ENCODE peak calls at places on chromosomes 12 and 14, in five cellular contexts. One of them, this sample, is unnamed.

GRCh38 chr14:89667983-89668382 is 250.9 kb upstream of the FOXN3 start:
- DNase-seq in T1000: no peak
- DNase-seq in MG63: no peak
- DNase-seq in A549: no peak
- DNase-seq in 8988T: no peak
- DNase-seq in this sample: no peak

GRCh38 chr12:190881-191280 is 23.1 kb downstream of the SLC6A12 start:
- DNase-seq in T1000: no peak
- DNase-seq in MG63: no peak
- DNase-seq in A549: no peak
- DNase-seq in 8988T: no peak
- DNase-seq in this sample: no peak

GRCh38 chr12:18864900-18865561 is 127.1 kb downstream of the CAPZA3 start:
- DNase-seq in T1000: peak
- DNase-seq in MG63: peak
- DNase-seq in A549: no peak
- DNase-seq in 8988T: no peak
- DNase-seq in this sample: no peak

GRCh38 chr12:132285991-132286681 is 43.3 kb downstream of the GALNT9 start:
- DNase-seq in T1000: no peak
- DNase-seq in MG63: peak
- DNase-seq in A549: peak
- DNase-seq in 8988T: no peak
- DNase-seq in this sample: no peak

GRCh38 chr14:100342195-100342594 is 19.1 kb downstream of the SLC25A47 start:
- DNase-seq in T1000: no peak
- DNase-seq in MG63: no peak
- DNase-seq in A549: no peak
- DNase-seq in 8988T: no peak
- DNase-seq in this sample: no peak

GRCh38 chr12:103725398-103725797 is 115.6 kb downstream of the NT5DC3 start:
- DNase-seq in T1000: no peak
- DNase-seq in MG63: no peak
- DNase-seq in A549: no peak
- DNase-seq in 8988T: no peak
- DNase-seq in this sample: no peak

GRCh38 chr14:42222924-42223471 is 616.3 kb downstream of the LRFN5 start:
- DNase-seq in T1000: peak
- DNase-seq in MG63: peak
- DNase-seq in A549: peak
- DNase-seq in 8988T: no peak
- DNase-seq in this sample: no peak

GRCh38 chr14:52960627-52961026 is 9.8 kb upstream of the FERMT2 start:
- DNase-seq in T1000: no peak
- DNase-seq in MG63: no peak
- DNase-seq in A549: no peak
- DNase-seq in 8988T: no peak
- DNase-seq in this sample: no peak

GRCh38 chr12:12349711-12350665 is at the start of gene MANSC1:
- DNase-seq in T1000: no peak
- DNase-seq in MG63: peak
- DNase-seq in A549: peak
- DNase-seq in 8988T: no peak
- DNase-seq in this sample: peak

GRCh38 chr14:51093371-51094281 is 1.3 kb downstream of the TRIM9 start:
- DNase-seq in T1000: no peak
- DNase-seq in MG63: peak
- DNase-seq in A549: peak
- DNase-seq in 8988T: no peak
- DNase-seq in this sample: no peak

GRCh38 chr12:93943766-93944165 is 204.6 kb upstream of the PLXNC1 start:
- DNase-seq in T1000: no peak
- DNase-seq in MG63: peak
- DNase-seq in A549: peak
- DNase-seq in 8988T: no peak
- DNase-seq in this sample: no peak

GRCh38 chr12:81327458-81327857 is 249.6 kb downstream of the ACSS3 start:
- DNase-seq in T1000: no peak
- DNase-seq in MG63: no peak
- DNase-seq in A549: no peak
- DNase-seq in 8988T: no peak
- DNase-seq in this sample: no peak

GRCh38 chr14:66955159-66955558 is 234.1 kb upstream of the GARIN2 start:
- DNase-seq in T1000: no peak
- DNase-seq in MG63: no peak
- DNase-seq in A549: no peak
- DNase-seq in 8988T: no peak
- DNase-seq in this sample: no peak

GRCh38 chr12:56645201-56645716 is 525 bp downstream of the ATP5F1B start:
- DNase-seq in T1000: no peak
- DNase-seq in MG63: peak
- DNase-seq in A549: no peak
- DNase-seq in 8988T: no peak
- DNase-seq in this sample: no peak

GRCh38 chr12:109621864-109622485 is 48.4 kb downstream of the MVK start:
- DNase-seq in T1000: no peak
- DNase-seq in MG63: no peak
- DNase-seq in A549: no peak
- DNase-seq in 8988T: no peak
- DNase-seq in this sample: no peak

GRCh38 chr12:91926810-91927209 is 218.8 kb downstream of the BTG1 start:
- DNase-seq in T1000: no peak
- DNase-seq in MG63: no peak
- DNase-seq in A549: peak
- DNase-seq in 8988T: no peak
- DNase-seq in this sample: no peak

GRCh38 chr14:101494826-101495225 is 66.5 kb upstream of the DIO3 start:
- DNase-seq in T1000: no peak
- DNase-seq in MG63: no peak
- DNase-seq in A549: no peak
- DNase-seq in 8988T: no peak
- DNase-seq in this sample: no peak

GRCh38 chr12:49422038-49422575 is 54.8 kb downstream of the SPATS2 start:
- DNase-seq in T1000: no peak
- DNase-seq in MG63: no peak
- DNase-seq in A549: no peak
- DNase-seq in 8988T: no peak
- DNase-seq in this sample: no peak

GRCh38 chr12:103997277-103997900 is 31.7 kb downstream of the TDG start:
- DNase-seq in T1000: no peak
- DNase-seq in MG63: no peak
- DNase-seq in A549: no peak
- DNase-seq in 8988T: no peak
- DNase-seq in this sample: no peak

GRCh38 chr12:112985655-112986290 is 7.5 kb downstream of the OAS2 start:
- DNase-seq in T1000: no peak
- DNase-seq in MG63: no peak
- DNase-seq in A549: no peak
- DNase-seq in 8988T: no peak
- DNase-seq in this sample: no peak

GRCh38 chr12:116060765-116061164 is 216.7 kb downstream of the MED13L start:
- DNase-seq in T1000: no peak
- DNase-seq in MG63: no peak
- DNase-seq in A549: no peak
- DNase-seq in 8988T: no peak
- DNase-seq in this sample: no peak

GRCh38 chr14:100147181-100147631 is 12.2 kb downstream of the DEGS2 start:
- DNase-seq in T1000: no peak
- DNase-seq in MG63: no peak
- DNase-seq in A549: no peak
- DNase-seq in 8988T: no peak
- DNase-seq in this sample: peak

GRCh38 chr14:54651649-54652048 is 84.7 kb downstream of the SAMD4A start:
- DNase-seq in T1000: no peak
- DNase-seq in MG63: peak
- DNase-seq in A549: peak
- DNase-seq in 8988T: no peak
- DNase-seq in this sample: no peak

GRCh38 chr12:27334052-27334720 is 1.6 kb downstream of the BMAL2 start:
- DNase-seq in T1000: no peak
- DNase-seq in MG63: no peak
- DNase-seq in A549: no peak
- DNase-seq in 8988T: no peak
- DNase-seq in this sample: no peak

GRCh38 chr12:127487031-127487430 is 779.9 kb upstream of the TMEM132C start:
- DNase-seq in T1000: no peak
- DNase-seq in MG63: no peak
- DNase-seq in A549: no peak
- DNase-seq in 8988T: no peak
- DNase-seq in this sample: no peak

GRCh38 chr12:111068281-111068680 is 147.9 kb upstream of the MYL2 start:
- DNase-seq in T1000: no peak
- DNase-seq in MG63: no peak
- DNase-seq in A549: no peak
- DNase-seq in 8988T: no peak
- DNase-seq in this sample: no peak

GRCh38 chr12:116881325-116881866 is at the start of gene HRK:
- DNase-seq in T1000: no peak
- DNase-seq in MG63: peak
- DNase-seq in A549: no peak
- DNase-seq in 8988T: peak
- DNase-seq in this sample: no peak

GRCh38 chr12:51217133-51217967 is 512 bp downstream of the POU6F1 start:
- DNase-seq in T1000: no peak
- DNase-seq in MG63: peak
- DNase-seq in A549: peak
- DNase-seq in 8988T: peak
- DNase-seq in this sample: peak

This sample was measured in activated CD8-positive, alpha-beta memory T cell treated with anti-CD3 and anti-CD28 coated beads for 1 hour.